ENCODE peak calls at places on chromosomes 5 and 9, in four cellular contexts. Q is neural progenitor cell, X is AG04450, I is cardiac muscle cell. Z is an unnamed sample.

GRCh38 chr5:115816226-115817042 is at the start of gene CDO1:
- DNase-seq in Q (peak; percentile 80), X (no peak), I (peak; percentile 75), Z (peak; percentile 73)

GRCh38 chr9:3719286-3719685 is 193.5 kb upstream of the RFX3 start:
- DNase-seq in Q (no peak), X (no peak), I (no peak), Z (no peak)

GRCh38 chr5:100900796-100901731 is 2.0 kb downstream of the ST8SIA4 start:
- DNase-seq in Q (peak; percentile 78), X (no peak), I (peak; percentile 48), Z (peak; percentile 59)

GRCh38 chr5:55989860-55990259 is 4.9 kb downstream of the IL6ST start:
- DNase-seq in Q (no peak), X (no peak), I (no peak), Z (no peak)

GRCh38 chr5:154205441-154206117 is 15.0 kb downstream of the GALNT10 start:
- DNase-seq in Q (no peak), X (no peak), I (no peak), Z (no peak)

GRCh38 chr9:84953797-84954695 is 284.5 kb downstream of the NTRK2 start:
- DNase-seq in Q (peak; percentile 86), X (no peak), I (peak; percentile 78), Z (peak; percentile 63)

GRCh38 chr5:75640395-75640794 is 29.1 kb downstream of the ANKDD1B start:
- DNase-seq in Q (no peak), X (no peak), I (no peak), Z (no peak)

GRCh38 chr5:138458353-138458752 is 6.9 kb upstream of the EGR1 start:
- DNase-seq in Q (no peak), X (no peak), I (peak; percentile 58), Z (no peak)

GRCh38 chr9:91534374-91534773 is 110.7 kb upstream of the NFIL3 start:
- DNase-seq in Q (no peak), X (no peak), I (no peak), Z (no peak)

GRCh38 chr9:105405514-105406131 is 42.2 kb upstream of the FSD1L start:
- DNase-seq in Q (peak; percentile 25), X (no peak), I (no peak), Z (peak; percentile 93)

GRCh38 chr9:38347946-38348345 is 44.6 kb upstream of the ALDH1B1 start:
- DNase-seq in Q (no peak), X (no peak), I (no peak), Z (no peak)

GRCh38 chr5:151740336-151740942 is 18.0 kb downstream of the ATOX1 start:
- DNase-seq in Q (peak; percentile 77), X (peak; percentile 85), I (peak; percentile 74), Z (peak; percentile 43)

GRCh38 chr9:124000161-124000783 is 11.3 kb upstream of the LHX2 start:
- DNase-seq in Q (peak; percentile 55), X (no peak), I (no peak), Z (peak; percentile 34)

GRCh38 chr5:17340816-17341215 is 123.4 kb downstream of the BASP1 start:
- DNase-seq in Q (no peak), X (no peak), I (no peak), Z (no peak)

GRCh38 chr5:58156977-58157701 is 302.7 kb downstream of the PLK2 start:
- DNase-seq in Q (peak; percentile 58), X (no peak), I (no peak), Z (peak; percentile 64)

GRCh38 chr5:96065577-96066385 is 104.1 kb upstream of the ELL2 start:
- DNase-seq in Q (peak; percentile 79), X (no peak), I (no peak), Z (peak; percentile 39)

GRCh38 chr5:90170231-90170630 is 239.3 kb downstream of the CETN3 start:
- DNase-seq in Q (no peak), X (no peak), I (no peak), Z (no peak)

GRCh38 chr5:3281346-3281745 is 314.3 kb upstream of the IRX1 start:
- DNase-seq in Q (no peak), X (no peak), I (no peak), Z (no peak)

GRCh38 chr9:19373527-19373926 is 6.5 kb downstream of the RPS6 start:
- DNase-seq in Q (no peak), X (no peak), I (no peak), Z (no peak)

GRCh38 chr9:19369107-19369506 is 10.9 kb downstream of the RPS6 start:
- DNase-seq in Q (no peak), X (no peak), I (no peak), Z (no peak)

GRCh38 chr9:19375536-19375935 is 4.5 kb downstream of the RPS6 start:
- DNase-seq in Q (no peak), X (no peak), I (no peak), Z (no peak)

GRCh38 chr9:19372576-19372975 is 7.5 kb downstream of the RPS6 start:
- DNase-seq in Q (no peak), X (no peak), I (no peak), Z (no peak)

DNA sequence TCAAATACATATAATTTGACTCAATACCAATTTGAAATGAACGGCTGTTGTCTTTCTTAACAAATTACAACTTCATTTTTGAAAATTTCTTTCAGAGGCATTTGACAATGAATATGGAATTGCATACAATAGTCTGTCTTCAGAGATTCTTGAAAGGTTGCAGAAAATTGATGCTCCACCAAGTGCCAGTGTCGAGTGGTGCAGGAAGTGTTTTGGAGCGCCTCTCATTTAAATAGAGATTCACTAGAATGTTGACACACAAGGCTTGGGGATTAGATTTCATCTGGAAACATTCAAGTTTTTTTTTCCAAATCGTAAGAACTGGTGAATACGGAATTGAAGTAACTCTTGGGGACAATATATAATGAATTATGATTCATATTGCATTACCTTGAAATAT is 8.1 kb downstream of the RPS6 start:
- DNase-seq in Q (no peak), X (no peak), I (no peak), Z (no peak)
- TF ChIP-seq CTCF in Q (no peak), X (no peak), I (no peak), Z (no peak)

DNA sequence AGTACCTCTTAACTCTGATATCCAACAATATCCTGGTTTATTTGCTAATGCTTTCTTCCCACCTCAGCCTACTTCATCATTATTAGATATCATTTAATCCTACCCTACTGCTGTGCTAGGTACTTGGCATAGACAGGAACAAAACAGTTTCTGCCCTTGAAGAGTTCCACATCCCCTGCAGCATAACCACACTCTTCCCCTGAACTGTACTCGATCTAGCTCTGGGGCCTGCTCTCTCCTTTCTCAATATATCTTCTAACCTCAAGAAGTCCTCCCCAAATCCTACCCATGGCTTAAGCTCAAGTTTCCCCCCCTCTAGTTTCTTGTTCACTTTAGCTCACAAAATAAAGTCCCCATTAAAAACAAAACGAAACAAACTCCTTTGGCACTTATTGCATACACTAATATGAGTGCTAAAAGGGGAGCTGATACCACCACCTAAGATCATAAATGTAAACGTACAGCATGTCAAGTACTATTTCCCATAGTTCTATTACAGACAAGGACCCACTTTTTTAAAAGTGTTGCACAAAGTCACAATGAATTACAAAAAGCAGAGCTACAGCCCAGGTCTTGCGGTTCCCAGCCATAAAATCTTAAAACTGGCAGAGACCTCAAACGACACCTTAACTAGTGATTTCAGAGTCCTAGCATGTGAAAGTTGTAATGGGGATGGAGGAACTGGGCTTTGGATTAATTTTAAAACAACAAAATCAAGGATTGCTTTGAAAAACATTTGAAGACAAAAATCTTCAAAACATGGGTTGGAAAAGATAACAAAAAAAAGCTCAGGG is 80.7 kb downstream of the PTPDC1 start:
- DNase-seq in Q (no peak), X (no peak), I (no peak), Z (no peak)
- H3K4me3 ChIP-seq in Q (no peak overlapping the region), X (no peak overlapping the region), I (no peak overlapping the region), Z (no peak overlapping the region)

GRCh38 chr5:1415626-1416360 is 29.4 kb downstream of the SLC6A3 start:
- DNase-seq in Q (no peak), X (no peak), I (no peak), Z (peak; percentile 7)
- H3K27ac ChIP-seq in Q (no peak overlapping the region), X (no peak overlapping the region), I (no peak overlapping the region), Z (no peak overlapping the region)

GRCh38 chr5:111169269-111169668 is 54.9 kb upstream of the CAMK4 start:
- DNase-seq in Q (no peak), X (no peak), I (no peak), Z (no peak)
- TF ChIP-seq CTCF in Q (peak; percentile 13), X (no peak), I (no peak), Z (no peak)

GRCh38 chr9:125529107-125529506 is 177.9 kb downstream of the MAPKAP1 start:
- DNase-seq in Q (no peak), X (no peak), I (no peak), Z (no peak)
- H3K4me3 ChIP-seq in Q (no peak overlapping the region), X (no peak overlapping the region), I (no peak overlapping the region), Z (no peak overlapping the region)

GRCh38 chr9:92963831-92964606 is 16.7 kb downstream of the FGD3 start:
- DNase-seq in Q (no peak), X (no peak), I (no peak), Z (no peak)
- H3K27ac ChIP-seq in Q (no peak overlapping the region), X (no peak overlapping the region), I (no peak overlapping the region), Z (no peak overlapping the region)

DNA sequence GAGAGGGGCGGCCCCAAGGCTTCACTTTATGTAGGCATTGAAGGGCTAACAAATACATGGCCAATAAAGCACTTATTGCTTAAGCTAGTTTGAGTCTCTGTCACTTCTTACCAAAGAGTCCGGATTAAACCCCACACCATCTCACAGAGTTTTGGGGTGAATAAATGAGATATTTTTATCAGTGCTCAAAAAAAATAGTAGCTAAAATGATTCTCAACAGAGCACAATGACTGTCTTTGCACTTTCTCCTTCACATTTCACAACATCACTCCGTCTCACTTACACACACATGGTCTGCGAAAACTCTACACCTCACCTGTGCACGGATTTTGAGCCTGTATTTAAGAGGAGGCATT is 92.9 kb downstream of the LMX1B start:
- DNase-seq in Q (no peak), X (no peak), I (no peak), Z (no peak)
- TF ChIP-seq CTCF in Q (no peak), X (no peak), I (no peak), Z (no peak)

Z was measured in WERI-Rb-1.